ENCODE peak calls at places on chromosomes 13 and 19, in nine cellular contexts. R is SJSA1, Q is IMR-90, F is GM23248, S is left lung, J is right cardiac atrium, U is lower lobe of right lung, P is body of pancreas, C is heart right ventricle. Z is an unnamed sample.
A peak's percentile ranks its signal among the peaks of the same experiment; 100 is the strongest.

GRCh38 chr19:1064661-1065605 is 2.0 kb upstream of the ARHGAP45 start:
- DNase-seq in F (peak; percentile 86), U (peak; percentile 89), Q (peak; percentile 68), P (peak; percentile 72), C (no peak), J (peak; percentile 91), S (peak; percentile 77), R (peak; percentile 71), Z (no peak)

GRCh38 chr13:90793261-90793785 is 554.2 kb upstream of the MIR17HG start:
- DNase-seq in J (no peak), R (no peak), U (no peak), Q (no peak), F (peak; percentile 27), C (no peak), P (no peak), S (no peak), Z (no peak)

GRCh38 chr13:67515895-67516294 is 285.8 kb upstream of the PCDH9 start:
- DNase-seq in F (no peak), U (no peak), J (no peak), R (no peak), P (no peak), S (no peak), Q (peak; percentile 75), C (no peak), Z (no peak)

GRCh38 chr19:8618751-8619150 is 8.2 kb upstream of the ADAMTS10 start:
- DNase-seq in S (no peak), C (no peak), Q (no peak), P (no peak), F (no peak), R (no peak), U (no peak), J (no peak), Z (no peak)

GRCh38 chr13:110410000-110410399 is 102.9 kb downstream of the COL4A2 start:
- DNase-seq in J (no peak), R (no peak), C (no peak), Q (no peak), P (no peak), F (no peak), U (no peak), S (no peak), Z (no peak)

GRCh38 chr13:99496322-99497142 is 4.7 kb upstream of the TM9SF2 start:
- DNase-seq in S (peak; percentile 72), J (peak; percentile 68), P (peak; percentile 20), Q (peak; percentile 15), R (peak; percentile 99), F (peak; percentile 85), C (peak; percentile 84), U (peak; percentile 61), Z (peak; percentile 75)

GRCh38 chr19:18417250-18418033 is 1.8 kb upstream of the SSBP4 start:
- DNase-seq in C (peak; percentile 91), U (peak; percentile 87), S (peak; percentile 91), Q (peak; percentile 73), F (peak; percentile 82), R (peak; percentile 87), P (peak; percentile 63), J (peak; percentile 95), Z (peak; percentile 77)

GRCh38 chr19:14775855-14776254 is 2.5 kb downstream of the ADGRE2 start:
- DNase-seq in F (no peak), S (peak; percentile 64), U (peak; percentile 64), P (no peak), R (peak; percentile 36), Q (no peak), J (peak; percentile 54), C (no peak), Z (no peak)

GRCh38 chr13:98879965-98880364 is 97.9 kb downstream of the DOCK9 start:
- DNase-seq in F (no peak), J (no peak), S (no peak), C (no peak), P (no peak), U (no peak), Q (no peak), R (peak; percentile 68), Z (no peak)

DNA sequence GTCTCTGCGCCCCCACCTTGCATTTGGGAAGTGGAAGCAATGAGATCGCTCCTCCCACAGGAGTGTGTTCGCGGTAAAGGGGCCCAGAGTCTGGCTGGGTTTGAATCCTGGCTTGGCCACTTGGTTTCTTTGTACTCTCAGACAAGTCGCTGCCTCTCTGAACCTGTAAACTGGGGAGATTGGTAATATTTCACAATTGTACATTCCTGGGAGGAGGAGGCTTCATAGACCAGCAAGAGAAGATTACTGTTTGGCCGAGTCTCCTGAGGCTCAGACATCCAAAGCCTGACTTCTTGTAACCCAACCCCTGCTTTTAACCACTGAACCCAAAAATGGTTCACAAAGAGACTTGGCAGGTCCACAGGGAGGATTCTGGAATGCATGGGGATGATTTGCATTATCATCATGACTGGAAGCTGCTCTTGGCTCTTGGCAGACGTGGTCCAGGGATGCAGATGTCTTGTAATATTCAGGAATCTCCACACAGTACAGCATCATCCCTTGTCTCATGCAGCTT is 13.6 kb upstream of the STRN4 start:
- DNase-seq in C (no peak), J (no peak), R (no peak), F (peak; percentile 98), S (no peak), Q (peak; percentile 97), U (no peak), P (peak; percentile 25), Z (no peak)
- H3K27ac ChIP-seq in C (no peak overlapping the region), J (no peak overlapping the region), R (no peak overlapping the region), F (peak overlapping the region; percentile 93), S (no peak overlapping the region), Q (peak overlapping the region; percentile 85), U (no peak overlapping the region), P (no peak overlapping the region), Z (no peak overlapping the region)

GRCh38 chr13:33259296-33259695 is 26.3 kb downstream of the STARD13 start:
- DNase-seq in C (no peak), Q (no peak), S (no peak), R (no peak), P (no peak), F (no peak), U (no peak), J (no peak), Z (no peak)

GRCh38 chr13:33260168-33261098 is 25.1 kb downstream of the STARD13 start:
- DNase-seq in S (no peak), C (no peak), U (no peak), J (peak; percentile 45), Q (peak; percentile 70), P (peak; percentile 30), F (peak; percentile 29), R (no peak), Z (no peak)

GRCh38 chr13:33256148-33256547 is 29.4 kb downstream of the STARD13 start:
- DNase-seq in U (no peak), R (no peak), S (no peak), P (no peak), F (no peak), C (no peak), Q (no peak), J (no peak), Z (no peak)

GRCh38 chr13:33257786-33258185 is 27.8 kb downstream of the STARD13 start:
- DNase-seq in R (no peak), S (no peak), F (peak; percentile 22), C (no peak), U (no peak), J (no peak), P (no peak), Q (no peak), Z (no peak)

GRCh38 chr13:33258437-33259193 is 26.9 kb downstream of the STARD13 start:
- DNase-seq in C (no peak), J (no peak), Q (peak; percentile 63), S (no peak), F (peak; percentile 75), R (no peak), P (no peak), U (no peak), Z (no peak)
- H3K4me1 ChIP-seq in C (peaks cover 71% of the 10 kb centered on the region), J (peaks cover 25% of the 10 kb centered on the region), Q (peaks cover 37% of the 10 kb centered on the region), S (peaks cover 8% of the 10 kb centered on the region), F (peaks cover 49% of the 10 kb centered on the region), R (peaks cover 43% of the 10 kb centered on the region), P (peaks cover 45% of the 10 kb centered on the region), U (peaks cover 69% of the 10 kb centered on the region), Z (peaks cover 23% of the 10 kb centered on the region)

GRCh38 chr19:45484273-45484945 is 12.4 kb downstream of the RTN2 start:
- DNase-seq in C (no peak), U (no peak), J (no peak), P (no peak), F (peak; percentile 65), Q (no peak), R (no peak), S (no peak), Z (no peak)
- H3K27ac ChIP-seq in C (no peak overlapping the region), U (no peak overlapping the region), J (no peak overlapping the region), P (no peak overlapping the region), F (no peak overlapping the region), Q (no peak overlapping the region), R (no peak overlapping the region), S (no peak overlapping the region), Z (no peak overlapping the region)

GRCh38 chr19:41324921-41325639 is 15.1 kb downstream of the CCDC97 start:
- DNase-seq in S (peak; percentile 77), P (peak; percentile 62), U (peak; percentile 79), F (peak; percentile 92), R (peak; percentile 95), C (peak; percentile 89), Q (peak; percentile 90), J (peak; percentile 93), Z (peak; percentile 84)

GRCh38 chr19:41325640-41325946 is 15.6 kb downstream of the CCDC97 start:
- DNase-seq in J (no peak), C (no peak), F (no peak), U (no peak), S (no peak), R (no peak), P (no peak), Q (no peak), Z (no peak)

GRCh38 chr19:41327499-41328156 is 17.7 kb downstream of the CCDC97 start:
- DNase-seq in Q (peak; percentile 49), C (peak; percentile 76), U (peak; percentile 95), F (peak; percentile 53), P (peak; percentile 88), R (peak; percentile 73), S (peak; percentile 91), J (peak; percentile 91), Z (peak; percentile 92)

GRCh38 chr19:41327076-41327475 is 17.1 kb downstream of the CCDC97 start:
- DNase-seq in R (no peak), J (no peak), P (no peak), C (no peak), Q (no peak), S (no peak), U (no peak), F (no peak), Z (no peak)

GRCh38 chr19:41325947-41326706 is 16.2 kb downstream of the CCDC97 start:
- DNase-seq in P (no peak), Q (peak; percentile 80), S (no peak), J (peak; percentile 82), C (peak; percentile 43), R (no peak), U (no peak), F (peak; percentile 81), Z (no peak)
- H3K4me1 ChIP-seq in P (peaks cover 46% of the 10 kb centered on the region), Q (peaks cover 63% of the 10 kb centered on the region), S (peaks cover 56% of the 10 kb centered on the region), J (peaks cover 12% of the 10 kb centered on the region), C (peaks cover 74% of the 10 kb centered on the region), R (peaks cover 79% of the 10 kb centered on the region), U (peaks cover 85% of the 10 kb centered on the region), F (peaks cover 54% of the 10 kb centered on the region), Z (peaks cover 16% of the 10 kb centered on the region)